ENCODE peak calls at places on chromosomes 16 and 17, in ten cellular contexts. S is PC-9; J is stimulated activated CD4-positive, alpha-beta T cell treated with anti-CD3 and anti-CD28 coated beads, Interleukin-4, amount 100 ng/mL, for 4 hours; G is GM23338; U is D341Med; N is epithelial cell of prostate; C is GM10248; V is GM23248; P is KBM-7; K is mucosa of descending colon. H is an unnamed sample.

GRCh38 chr17:67018429-67019125 is 25.8 kb upstream of the CACNG1 start:
- DNase-seq in S (no peak), J (no peak), G (no peak), U (no peak), N (no peak), C (no peak), V (no peak), P (no peak), K (no peak), H (no peak)

GRCh38 chr17:7889166-7889584 is 586 bp downstream of the CHD3 start:
- DNase-seq in S (peak), J (peak), G (peak), U (peak), N (no peak), C (no peak), V (peak), P (peak), K (peak), H (peak)

GRCh38 chr16:52621651-52622050 is 74.7 kb upstream of the TOX3 start:
- DNase-seq in S (no peak), J (no peak), G (no peak), U (no peak), N (no peak), C (no peak), V (no peak), P (no peak), K (no peak), H (no peak)

GRCh38 chr17:7415784-7416183 is 4.3 kb upstream of the SPEM1 start:
- DNase-seq in S (no peak), J (no peak), G (no peak), U (no peak), N (no peak), C (no peak), V (no peak), P (no peak), K (no peak), H (no peak)

GRCh38 chr17:57889892-57890856 is 40.3 kb upstream of the MRPS23 start:
- DNase-seq in S (peak), J (no peak), G (no peak), U (no peak), N (no peak), C (no peak), V (peak), P (no peak), K (peak), H (peak)

GRCh38 chr17:62718420-62718819 is 89.7 kb downstream of the MARCHF10 start:
- DNase-seq in S (peak), J (no peak), G (no peak), U (peak), N (no peak), C (no peak), V (peak), P (no peak), K (no peak), H (no peak)

GRCh38 chr16:50498756-50499155 is 49.4 kb upstream of the NKD1 start:
- DNase-seq in S (no peak), J (no peak), G (no peak), U (no peak), N (no peak), C (no peak), V (peak), P (no peak), K (no peak), H (peak)

GRCh38 chr16:2535644-2536021 is 2.2 kb upstream of the PDPK1 start:
- DNase-seq in S (no peak), J (no peak), G (no peak), U (no peak), N (no peak), C (no peak), V (peak), P (no peak), K (peak), H (no peak)

GRCh38 chr16:26795184-26795583 is 271.5 kb upstream of the C16orf82 start:
- DNase-seq in S (no peak), J (peak), G (peak), U (no peak), N (no peak), C (no peak), V (no peak), P (peak), K (no peak), H (no peak)

GRCh38 chr17:47820023-47820789 is 1.4 kb downstream of the OSBPL7 start:
- DNase-seq in S (peak), J (no peak), G (no peak), U (no peak), N (no peak), C (no peak), V (no peak), P (no peak), K (peak), H (no peak)

GRCh38 chr16:88922114-88922825 is 54.7 kb downstream of the CBFA2T3 start:
- DNase-seq in S (peak), J (no peak), G (peak), U (no peak), N (no peak), C (no peak), V (peak), P (peak), K (peak), H (no peak)

GRCh38 chr17:65604070-65604469 is 42.6 kb upstream of the AXIN2 start:
- DNase-seq in S (no peak), J (no peak), G (no peak), U (no peak), N (no peak), C (no peak), V (no peak), P (no peak), K (no peak), H (no peak)

H was measured in breast epithelium.